ENCODE peak calls at places on chromosomes 7 and 10, in nine cellular contexts. O is H9, Z is SJSA1, L is cardiac muscle cell, K is aorta, H is suprapubic skin, M is esophagus squamous epithelium, E is right cardiac atrium, S is brain microvascular endothelial cell. D is an unnamed sample.

GRCh38 chr10:70619271-70620019 is 16.9 kb upstream of the PRF1 start:
- DNase-seq in O (no peak), Z (peak; percentile 35), L (peak; percentile 55), K (no peak), H (no peak), M (no peak), E (no peak), S (peak; percentile 34), D (peak; percentile 36)

GRCh38 chr7:152859781-152860191 is 100.2 kb downstream of the ACTR3B start:
- DNase-seq in O (peak; percentile 65), Z (no peak), L (no peak), K (no peak), H (no peak), M (no peak), E (no peak), S (no peak), D (no peak)

GRCh38 chr7:41054960-41055700 is 647.8 kb downstream of the INHBA start:
- DNase-seq in O (no peak), Z (no peak), L (no peak), K (no peak), H (no peak), M (no peak), E (no peak), S (no peak), D (no peak)

GRCh38 chr7:21767300-21767900 is 178.3 kb downstream of the CDCA7L start:
- DNase-seq in O (peak; percentile 84), Z (peak; percentile 41), L (peak; percentile 61), K (no peak), H (no peak), M (no peak), E (no peak), S (peak; percentile 70), D (peak; percentile 83)

GRCh38 chr10:80195046-80195574 is 10.2 kb downstream of the ANXA11 start:
- DNase-seq in O (no peak), Z (no peak), L (no peak), K (no peak), H (no peak), M (no peak), E (no peak), S (no peak), D (no peak)

GRCh38 chr7:110673148-110673547 is 417.8 kb upstream of the LRRN3 start:
- DNase-seq in O (no peak), Z (no peak), L (no peak), K (no peak), H (no peak), M (no peak), E (no peak), S (no peak), D (no peak)

GRCh38 chr7:21916176-21916575 is 29.5 kb downstream of the CDCA7L start:
- DNase-seq in O (no peak), Z (no peak), L (no peak), K (no peak), H (no peak), M (no peak), E (no peak), S (no peak), D (no peak)

GRCh38 chr10:79031723-79032122 is 37.0 kb upstream of the ZMIZ1 start:
- DNase-seq in O (no peak), Z (no peak), L (no peak), K (peak; percentile 1), H (peak; percentile 4), M (no peak), E (no peak), S (no peak), D (no peak)

GRCh38 chr10:47361293-47361692 is 13.1 kb downstream of the RBP3 start:
- DNase-seq in O (peak; percentile 84), Z (peak; percentile 46), L (peak; percentile 54), K (no peak), H (peak; percentile 60), M (no peak), E (no peak), S (peak; percentile 20), D (peak; percentile 32)

GRCh38 chr7:31336202-31337035 is 4.1 kb downstream of the NEUROD6 start:
- DNase-seq in O (peak; percentile 69), Z (no peak), L (no peak), K (peak; percentile 39), H (no peak), M (no peak), E (peak; percentile 15), S (no peak), D (no peak)

GRCh38 chr7:24917510-24918239 is 62.3 kb downstream of the OSBPL3 start:
- DNase-seq in O (no peak), Z (no peak), L (peak; percentile 67), K (no peak), H (no peak), M (no peak), E (no peak), S (peak; percentile 72), D (no peak)

GRCh38 chr10:5480162-5480931 is 19.0 kb downstream of the CALML5 start:
- DNase-seq in O (no peak), Z (no peak), L (no peak), K (no peak), H (no peak), M (no peak), E (no peak), S (no peak), D (no peak)

GRCh38 chr7:48389977-48390376 is 218.7 kb downstream of the ABCA13 start:
- DNase-seq in O (no peak), Z (peak; percentile 57), L (peak; percentile 61), K (no peak), H (no peak), M (no peak), E (no peak), S (peak; percentile 66), D (peak; percentile 59)

GRCh38 chr10:79087721-79088120 is 19.0 kb downstream of the ZMIZ1 start:
- DNase-seq in O (no peak), Z (no peak), L (no peak), K (no peak), H (no peak), M (no peak), E (no peak), S (no peak), D (no peak)

GRCh38 chr7:88184848-88185304 is 35.0 kb downstream of the SRI start:
- DNase-seq in O (no peak), Z (peak; percentile 4), L (peak; percentile 41), K (no peak), H (no peak), M (no peak), E (peak; percentile 20), S (peak; percentile 8), D (peak; percentile 45)

GRCh38 chr7:24477376-24477775 is 95.9 kb upstream of the PALS2 start:
- DNase-seq in O (no peak), Z (no peak), L (no peak), K (no peak), H (no peak), M (no peak), E (no peak), S (no peak), D (no peak)

GRCh38 chr10:78605800-78606350 is 462.9 kb upstream of the ZMIZ1 start:
- DNase-seq in O (peak; percentile 4), Z (no peak), L (no peak), K (no peak), H (no peak), M (no peak), E (no peak), S (no peak), D (peak; percentile 40)

GRCh38 chr7:98520356-98520932 is 96.6 kb upstream of the NPTX2 start:
- DNase-seq in O (no peak), Z (no peak), L (no peak), K (no peak), H (no peak), M (no peak), E (no peak), S (no peak), D (peak; percentile 49)

GRCh38 chr7:158495256-158495655 is 92.4 kb downstream of the PTPRN2 start:
- DNase-seq in O (no peak), Z (no peak), L (no peak), K (no peak), H (no peak), M (no peak), E (no peak), S (no peak), D (no peak)

GRCh38 chr10:36534471-36535002 is 590.9 kb upstream of the ANKRD30A start:
- DNase-seq in O (no peak), Z (peak; percentile 17), L (peak; percentile 61), K (no peak), H (no peak), M (no peak), E (no peak), S (peak; percentile 72), D (peak; percentile 90)

GRCh38 chr10:112359606-112360307 is 14.2 kb upstream of the ACSL5 start:
- DNase-seq in O (no peak), Z (no peak), L (no peak), K (no peak), H (no peak), M (no peak), E (no peak), S (no peak), D (no peak)
- H3K27ac ChIP-seq in O (no peak overlapping the region), Z (no peak overlapping the region), L (no peak overlapping the region), K (no peak overlapping the region), H (peak overlapping the region; percentile 84), M (peak overlapping the region; percentile 61), E (peak overlapping the region; percentile 93), S (no peak overlapping the region), D (peak overlapping the region; percentile 91)

DNA sequence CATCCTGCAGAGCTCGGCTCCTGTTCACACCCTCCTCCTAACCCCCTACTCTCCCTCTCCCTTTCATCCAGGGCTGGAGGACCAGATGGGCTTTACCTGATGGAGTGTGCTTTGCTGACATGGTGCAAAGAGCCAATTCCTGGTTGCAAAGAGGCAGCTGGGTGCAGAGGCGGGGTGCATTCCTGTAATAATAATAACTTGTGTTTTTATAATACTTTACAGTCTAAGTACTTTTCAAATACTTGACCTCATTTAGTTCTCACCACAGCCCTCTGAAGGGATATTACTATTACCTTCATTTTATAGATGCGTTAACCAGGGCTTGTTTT is 70.3 kb downstream of the TCF7L2 start:
- DNase-seq in O (no peak), Z (no peak), L (no peak), K (no peak), H (no peak), M (no peak), E (no peak), S (no peak), D (no peak)
- H3K27ac ChIP-seq in O (no peak overlapping the region), Z (no peak overlapping the region), L (peak overlapping the region; percentile 79), K (no peak overlapping the region), H (peak overlapping the region; percentile 48), M (peak overlapping the region; percentile 53), E (no peak overlapping the region), S (no peak overlapping the region), D (peak overlapping the region; percentile 28)

DNA sequence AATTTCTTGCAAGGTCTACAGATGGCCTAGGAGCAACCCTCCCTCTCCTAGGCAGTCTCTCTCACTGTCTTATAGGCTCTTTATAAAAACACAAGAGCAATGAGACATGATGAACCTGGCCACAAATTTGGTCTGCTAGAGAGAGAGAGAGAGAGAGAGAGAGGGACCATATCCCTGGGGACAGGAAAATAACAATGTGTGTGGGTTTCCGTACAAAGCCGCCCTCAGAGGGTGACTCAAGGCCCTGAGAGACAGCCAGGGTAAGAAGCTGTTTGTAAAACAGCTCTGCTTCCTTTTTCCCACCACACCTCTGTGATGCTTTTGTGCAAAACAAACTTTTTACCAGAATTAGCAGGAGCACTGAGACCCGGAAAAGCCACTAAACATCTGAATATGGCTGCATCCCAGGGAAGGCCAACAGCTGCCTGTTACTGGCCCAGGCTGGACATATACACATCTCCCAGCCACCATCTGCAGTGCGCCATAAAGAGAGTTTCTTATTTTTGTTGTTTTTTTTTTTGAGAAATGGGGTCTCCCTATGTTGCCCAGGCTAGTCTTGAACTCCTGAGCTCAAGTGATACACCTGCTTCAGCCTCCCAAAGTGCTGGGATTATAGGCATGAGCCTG is 18.4 kb downstream of the GIMAP5 start:
- DNase-seq in O (no peak), Z (no peak), L (peak; percentile 24), K (no peak), H (no peak), M (no peak), E (peak; percentile 37), S (peak; percentile 10), D (no peak)
- H3K27ac ChIP-seq in O (no peak overlapping the region), Z (no peak overlapping the region), L (no peak overlapping the region), K (no peak overlapping the region), H (peak overlapping the region; percentile 41), M (peak overlapping the region; percentile 18), E (peak overlapping the region; percentile 81), S (no peak overlapping the region), D (no peak overlapping the region)

GRCh38 chr7:92813390-92814024 is 22.9 kb downstream of the CDK6 start:
- DNase-seq in O (no peak), Z (peak; percentile 41), L (peak; percentile 32), K (no peak), H (no peak), M (no peak), E (no peak), S (no peak), D (no peak)
- H3K27ac ChIP-seq in O (no peak overlapping the region), Z (peak overlapping the region; percentile 44), L (no peak overlapping the region), K (no peak overlapping the region), H (no peak overlapping the region), M (no peak overlapping the region), E (no peak overlapping the region), S (peak overlapping the region; percentile 56), D (no peak overlapping the region)

D was measured in RWPE1.